ENCODE peak calls at places on chromosomes 16 and 17, in six cellular contexts. Q is NCI-H748 treated with DMSO at 0.1 percent for 48 hours, U is AG09319, F is colonic mucosa, H is progenitor cell of endocrine pancreas, S is T-helper 17 cell. N is an unnamed sample.

GRCh38 chr17:41060052-41060604 is at the start of gene KRTAP2-3:
- DNase-seq in Q (no peak), U (peak), F (no peak), H (no peak), S (no peak), N (no peak)

GRCh38 chr17:68591583-68591982 is 9.6 kb downstream of the FAM20A start:
- DNase-seq in Q (no peak), U (no peak), F (no peak), H (no peak), S (no peak), N (peak)

GRCh38 chr17:46976626-46977270 is 2.3 kb downstream of the RPRML start:
- DNase-seq in Q (no peak), U (no peak), F (no peak), H (no peak), S (no peak), N (no peak)

GRCh38 chr17:4340914-4341615 is 25.4 kb downstream of the UBE2G1 start:
- DNase-seq in Q (no peak), U (no peak), F (no peak), H (no peak), S (no peak), N (no peak)

GRCh38 chr16:85752511-85753420 is 1.9 kb upstream of the C16orf74 start:
- DNase-seq in Q (no peak), U (no peak), F (no peak), H (no peak), S (no peak), N (no peak)

GRCh38 chr17:47800686-47801085 is 20.9 kb downstream of the OSBPL7 start:
- DNase-seq in Q (no peak), U (no peak), F (no peak), H (no peak), S (no peak), N (no peak)

GRCh38 chr16:85759631-85760419 is 8.9 kb upstream of the C16orf74 start:
- DNase-seq in Q (no peak), U (no peak), F (no peak), H (no peak), S (no peak), N (no peak)

GRCh38 chr17:10744509-10745000 is 14.7 kb upstream of the TMEM220 start:
- DNase-seq in Q (no peak), U (no peak), F (no peak), H (no peak), S (no peak), N (no peak)

GRCh38 chr17:74417178-74418045 is 14.5 kb upstream of the GPRC5C start:
- DNase-seq in Q (no peak), U (no peak), F (peak), H (no peak), S (no peak), N (no peak)

GRCh38 chr17:43928606-43929005 is 13.7 kb downstream of the PPY start:
- DNase-seq in Q (no peak), U (no peak), F (no peak), H (no peak), S (no peak), N (no peak)